ENCODE peak calls at places on chromosomes 5 and 9, in seven cellular contexts. One of them, this sample, is unnamed.

GRCh38 chr5:132491368-132492364 is 1.1 kb upstream of the IRF1 start:
- DNase-seq in right atrium auricular region: peak
- DNase-seq in SK-N-DZ: no peak
- DNase-seq in AG10803: no peak
- DNase-seq in T-helper 17 cell: no peak
- DNase-seq in AG08395: no peak
- DNase-seq in psoas muscle: no peak
- DNase-seq in this sample: no peak

GRCh38 chr5:41794478-41794877 is 75.7 kb downstream of the OXCT1 start:
- DNase-seq in right atrium auricular region: no peak
- DNase-seq in SK-N-DZ: no peak
- DNase-seq in AG10803: peak
- DNase-seq in T-helper 17 cell: no peak
- DNase-seq in AG08395: peak
- DNase-seq in psoas muscle: no peak
- DNase-seq in this sample: no peak

GRCh38 chr9:112605963-112606699 is 111.8 kb downstream of the INIP start:
- DNase-seq in right atrium auricular region: no peak
- DNase-seq in SK-N-DZ: no peak
- DNase-seq in AG10803: no peak
- DNase-seq in T-helper 17 cell: no peak
- DNase-seq in AG08395: no peak
- DNase-seq in psoas muscle: no peak
- DNase-seq in this sample: no peak

GRCh38 chr9:122090981-122091380 is 2.1 kb downstream of the TTLL11 start:
- DNase-seq in right atrium auricular region: no peak
- DNase-seq in SK-N-DZ: no peak
- DNase-seq in AG10803: no peak
- DNase-seq in T-helper 17 cell: no peak
- DNase-seq in AG08395: no peak
- DNase-seq in psoas muscle: no peak
- DNase-seq in this sample: no peak

GRCh38 chr5:146721073-146721830 is 157.3 kb downstream of the PPP2R2B start:
- DNase-seq in right atrium auricular region: no peak
- DNase-seq in SK-N-DZ: no peak
- DNase-seq in AG10803: no peak
- DNase-seq in T-helper 17 cell: no peak
- DNase-seq in AG08395: no peak
- DNase-seq in psoas muscle: no peak
- DNase-seq in this sample: no peak

GRCh38 chr5:113917997-113918396 is 404.5 kb downstream of the YTHDC2 start:
- DNase-seq in right atrium auricular region: no peak
- DNase-seq in SK-N-DZ: no peak
- DNase-seq in AG10803: no peak
- DNase-seq in T-helper 17 cell: no peak
- DNase-seq in AG08395: no peak
- DNase-seq in psoas muscle: no peak
- DNase-seq in this sample: no peak

GRCh38 chr9:93259490-93260289 is 75.8 kb downstream of the WNK2 start:
- DNase-seq in right atrium auricular region: peak
- DNase-seq in SK-N-DZ: no peak
- DNase-seq in AG10803: no peak
- DNase-seq in T-helper 17 cell: no peak
- DNase-seq in AG08395: no peak
- DNase-seq in psoas muscle: peak
- DNase-seq in this sample: no peak

GRCh38 chr5:119743927-119744326 is 114.6 kb downstream of the FAM170A start:
- DNase-seq in right atrium auricular region: no peak
- DNase-seq in SK-N-DZ: peak
- DNase-seq in AG10803: peak
- DNase-seq in T-helper 17 cell: no peak
- DNase-seq in AG08395: peak
- DNase-seq in psoas muscle: no peak
- DNase-seq in this sample: no peak

GRCh38 chr5:133627180-133627579 is 14.8 kb upstream of the FSTL4 start:
- DNase-seq in right atrium auricular region: no peak
- DNase-seq in SK-N-DZ: no peak
- DNase-seq in AG10803: no peak
- DNase-seq in T-helper 17 cell: no peak
- DNase-seq in AG08395: no peak
- DNase-seq in psoas muscle: no peak
- DNase-seq in this sample: no peak

GRCh38 chr5:8473827-8474568 is 605.0 kb downstream of the MTRR start:
- DNase-seq in right atrium auricular region: no peak
- DNase-seq in SK-N-DZ: no peak
- DNase-seq in AG10803: no peak
- DNase-seq in T-helper 17 cell: no peak
- DNase-seq in AG08395: no peak
- DNase-seq in psoas muscle: no peak
- DNase-seq in this sample: no peak

GRCh38 chr5:13003457-13003856 is 941.0 kb downstream of the DNAH5 start:
- DNase-seq in right atrium auricular region: no peak
- DNase-seq in SK-N-DZ: no peak
- DNase-seq in AG10803: no peak
- DNase-seq in T-helper 17 cell: no peak
- DNase-seq in AG08395: no peak
- DNase-seq in psoas muscle: no peak
- DNase-seq in this sample: no peak

GRCh38 chr9:27073841-27074728 is 34.9 kb upstream of the TEK start:
- DNase-seq in right atrium auricular region: no peak
- DNase-seq in SK-N-DZ: no peak
- DNase-seq in AG10803: peak
- DNase-seq in T-helper 17 cell: no peak
- DNase-seq in AG08395: no peak
- DNase-seq in psoas muscle: no peak
- DNase-seq in this sample: no peak

This sample was measured in effector CD8-positive, alpha-beta T cell.